ENCODE peak calls at places on chromosomes 13 and 19, in five cellular contexts. E, T, W, O and P are unnamed samples.

GRCh38 chr13:50909605-50910482 is at the start of gene RNASEH2B:
- DNase-seq in W (peak), T (peak), O (peak), E (peak), P (peak)

GRCh38 chr13:76795701-76796695 is 90.2 kb downstream of the KCTD12 start:
- DNase-seq in T (no peak), W (no peak), O (no peak), E (no peak), P (no peak)

GRCh38 chr19:38288127-38288855 is 15.8 kb upstream of the C19orf33 start:
- DNase-seq in T (no peak), W (no peak), O (no peak), E (no peak), P (no peak)

GRCh38 chr19:33248553-33248953 is 22.9 kb upstream of the SLC7A10 start:
- DNase-seq in E (no peak), T (peak), W (no peak), O (no peak), P (no peak)

GRCh38 chr13:52711277-52711676 is 28.3 kb downstream of the CNMD start:
- DNase-seq in O (no peak), W (no peak), E (no peak), T (no peak), P (no peak)

GRCh38 chr19:40506099-40506498 is 39.3 kb downstream of the SPTBN4 start:
- DNase-seq in T (no peak), W (no peak), O (no peak), E (no peak), P (no peak)

GRCh38 chr13:78700121-78700910 is 41.4 kb upstream of the OBI1 start:
- DNase-seq in O (no peak), E (no peak), T (no peak), W (no peak), P (no peak)

GRCh38 chr19:12090807-12091206 is 26.3 kb downstream of the ZNF844 start:
- DNase-seq in T (no peak), O (peak), W (peak), E (peak), P (peak)

GRCh38 chr19:5037936-5038335 is 69.0 kb downstream of the KDM4B start:
- DNase-seq in W (no peak), T (no peak), E (no peak), O (no peak), P (no peak)

GRCh38 chr19:4144666-4145261 is 8.7 kb upstream of the CREB3L3 start:
- DNase-seq in W (no peak), O (no peak), T (peak), E (no peak), P (no peak)

GRCh38 chr13:38979891-38980627 is 10.6 kb downstream of the STOML3 start:
- DNase-seq in E (no peak), O (peak), T (no peak), W (no peak), P (peak)

GRCh38 chr19:3471954-3472655 is 8.2 kb downstream of the SMIM24 start:
- DNase-seq in T (no peak), O (no peak), W (no peak), E (peak), P (no peak)

GRCh38 chr13:73168226-73168992 is 109.6 kb downstream of the KLF5 start:
- DNase-seq in E (no peak), T (no peak), O (no peak), W (no peak), P (no peak)

GRCh38 chr19:18157465-18158063 is 4.6 kb downstream of the PIK3R2 start:
- DNase-seq in O (no peak), T (no peak), W (no peak), E (peak), P (no peak)

GRCh38 chr19:44782729-44783128 is 5.0 kb downstream of the CBLC start:
- DNase-seq in E (no peak), W (no peak), O (no peak), T (no peak), P (no peak)

GRCh38 chr13:23735329-23735728 is 153.9 kb downstream of the MIPEP start:
- DNase-seq in W (no peak), O (no peak), E (no peak), T (no peak), P (no peak)

GRCh38 chr19:35337984-35338296 is 9.0 kb downstream of the CD22 start:
- DNase-seq in W (no peak), O (peak), T (no peak), E (no peak), P (no peak)

GRCh38 chr19:52248256-52248655 is 21.1 kb upstream of the ZNF766 start:
- DNase-seq in E (peak), T (no peak), W (peak), O (peak), P (peak)

GRCh38 chr13:35866801-35867200 is 264.4 kb downstream of the DCLK1 start:
- DNase-seq in E (no peak), T (no peak), W (no peak), O (peak), P (peak)

GRCh38 chr13:109205315-109205714 is 575.9 kb downstream of the MYO16 start:
- DNase-seq in W (no peak), T (no peak), E (no peak), O (no peak), P (no peak)

GRCh38 chr13:50512602-50513527 is 330.6 kb downstream of the DLEU7 start:
- DNase-seq in E (peak), O (peak), W (no peak), T (peak), P (peak)

GRCh38 chr13:19089315-19089714 is 92.3 kb downstream of the TUBA3C start:
- DNase-seq in T (no peak), O (no peak), E (no peak), W (no peak), P (no peak)

GRCh38 chr13:38826182-38826813 is 139.4 kb downstream of the FREM2 start:
- DNase-seq in E (no peak), O (no peak), W (no peak), T (no peak), P (no peak)

GRCh38 chr13:31090096-31090495 is 71.6 kb downstream of the HSPH1 start:
- DNase-seq in T (no peak), O (no peak), W (no peak), E (no peak), P (no peak)

GRCh38 chr13:73341748-73342147 is 282.9 kb downstream of the KLF5 start:
- DNase-seq in O (no peak), T (no peak), E (no peak), W (no peak), P (no peak)